ENCODE peak calls at places on chromosomes 6 and 20, in four cellular contexts. G is K562, K is A549, W is HCT116. H is an unnamed sample.

GRCh38 chr6:27138837-27139752 is 108.4 kb upstream of the PRSS16 start:
- DNase-seq in G (peak), K (no peak), W (no peak), H (peak)

GRCh38 chr6:122726649-122727048 is 52.9 kb upstream of the FABP7 start:
- DNase-seq in G (no peak), K (no peak), W (no peak), H (peak)

GRCh38 chr20:38307371-38308046 is 3.6 kb downstream of the BPI start:
- DNase-seq in G (no peak), K (no peak), W (no peak), H (peak)

GRCh38 chr6:61682562-61682961 is 603.5 kb downstream of the KHDRBS2 start:
- DNase-seq in G (no peak), K (no peak), W (no peak), H (no peak)

GRCh38 chr20:58715709-58716475 is 23.3 kb downstream of the NPEPL1 start:
- DNase-seq in G (no peak), K (no peak), W (no peak), H (no peak)

GRCh38 chr6:40623931-40624330 is 36.8 kb upstream of the LRFN2 start:
- DNase-seq in G (no peak), K (no peak), W (no peak), H (no peak)

GRCh38 chr6:149717588-149718458 is at the start of gene LATS1:
- DNase-seq in G (peak), K (peak), W (peak), H (peak)

GRCh38 chr20:61891476-61891875 is 174.2 kb downstream of the TAF4 start:
- DNase-seq in G (no peak), K (no peak), W (no peak), H (no peak)

GRCh38 chr6:155276638-155277037 is 12.8 kb downstream of the CLDN20 start:
- DNase-seq in G (no peak), K (no peak), W (no peak), H (no peak)

GRCh38 chr20:16714765-16715164 is 15.1 kb upstream of the SNRPB2 start:
- DNase-seq in G (no peak), K (no peak), W (no peak), H (no peak)

GRCh38 chr6:14889698-14890593 is 355.9 kb upstream of the JARID2 start:
- DNase-seq in G (no peak), K (no peak), W (no peak), H (no peak)

GRCh38 chr6:65937982-65938381 is 231.0 kb upstream of the EYS start:
- DNase-seq in G (no peak), K (no peak), W (no peak), H (no peak)

GRCh38 chr6:8059129-8059528 is 5.1 kb downstream of the BLOC1S5 start:
- DNase-seq in G (no peak), K (no peak), W (no peak), H (no peak)

GRCh38 chr6:128659878-128660622 is 139.7 kb upstream of the PTPRK start:
- DNase-seq in G (no peak), K (no peak), W (no peak), H (no peak)

GRCh38 chr6:106257195-106257594 is 68.4 kb downstream of the ATG5 start:
- DNase-seq in G (no peak), K (no peak), W (no peak), H (no peak)

GRCh38 chr20:25543068-25543467 is 42.3 kb downstream of the NINL start:
- DNase-seq in G (no peak), K (no peak), W (no peak), H (no peak)

GRCh38 chr6:149961728-149962425 is 1.9 kb upstream of the ULBP1 start:
- DNase-seq in G (no peak), K (peak), W (peak), H (no peak)

GRCh38 chr6:83431545-83432165 is 804 bp upstream of the ME1 start:
- DNase-seq in G (no peak), K (no peak), W (peak), H (no peak)

GRCh38 chr6:155311583-155311982 is 2.7 kb downstream of the TFB1M start:
- DNase-seq in G (no peak), K (no peak), W (no peak), H (no peak)

DNA sequence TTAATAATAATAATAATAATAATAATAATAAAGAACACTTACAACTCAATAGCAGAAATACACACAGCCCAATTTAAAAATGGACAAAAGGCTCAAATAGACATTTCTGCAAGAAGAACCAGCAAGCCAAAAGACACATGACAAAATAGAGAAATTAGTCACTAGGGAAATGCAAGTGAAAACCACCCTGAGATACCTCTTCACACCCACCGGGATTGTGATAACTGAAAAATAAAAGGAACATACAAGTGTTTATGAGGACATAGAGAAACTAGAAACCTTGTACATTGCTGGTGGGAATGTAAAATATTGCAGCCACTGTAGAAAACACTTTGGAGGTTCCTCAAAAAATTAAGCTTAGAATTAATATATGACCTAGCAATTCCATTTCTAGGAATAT is 59.2 kb downstream of the ZDHHC14 start:
- DNase-seq in G (no peak), K (no peak), W (no peak), H (no peak)
- TF ChIP-seq REST in G (no peak), K (no peak), W (no peak), H (no peak)

DNA sequence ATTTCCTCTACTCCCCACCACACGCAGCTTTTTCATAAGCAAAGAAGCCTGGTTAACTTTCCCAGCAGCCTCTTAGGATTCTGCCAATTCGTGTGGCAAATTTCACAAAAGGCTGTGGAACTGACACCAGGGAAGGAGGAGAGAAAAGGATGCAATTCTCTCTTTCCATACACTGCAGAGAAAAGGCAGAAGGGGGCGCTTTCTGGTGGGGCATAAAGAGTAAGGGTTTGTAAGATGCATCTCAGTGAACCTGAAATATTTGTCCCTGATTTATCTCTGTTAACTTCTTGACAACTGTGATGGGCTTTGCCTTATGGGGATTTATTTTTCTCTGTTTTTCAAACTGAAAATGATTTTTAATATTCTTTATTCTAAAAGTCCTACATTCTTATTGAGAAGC is 45.5 kb upstream of the GLP1R start:
- DNase-seq in G (peak), K (no peak), W (no peak), H (no peak)
- TF ChIP-seq CTCF in G (peak), K (no peak), W (peak), H (no peak)

DNA sequence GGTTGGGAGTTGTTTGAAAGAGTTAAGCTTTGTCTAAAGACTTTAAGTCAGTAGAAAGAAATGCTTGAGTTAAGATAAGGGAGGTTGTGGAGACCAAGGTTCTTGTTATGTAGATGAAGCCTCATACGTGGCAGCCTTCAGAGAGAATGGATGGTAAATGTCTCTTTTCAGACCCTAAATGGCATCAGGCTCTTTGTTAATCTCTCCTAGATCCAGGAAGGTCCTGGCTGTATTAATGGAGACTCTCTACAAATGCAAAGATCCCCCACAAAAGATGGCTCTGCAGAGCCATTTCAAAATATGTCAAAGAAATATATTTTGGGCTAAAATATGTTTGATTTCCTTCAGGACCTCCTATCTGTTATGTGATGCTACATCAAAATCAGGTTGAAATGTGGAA is 161.6 kb downstream of the ADAT2 start:
- DNase-seq in G (no peak), K (no peak), W (no peak), H (no peak)
- H3K4me3 ChIP-seq in G (no peak), K (no peak), W (no peak), H (no peak)

GRCh38 chr6:144373195-144373594 is 88.1 kb downstream of the UTRN start:
- DNase-seq in G (no peak), K (no peak), W (no peak), H (no peak)
- TF ChIP-seq REST in G (no peak), K (no peak), W (no peak), H (no peak)

DNA sequence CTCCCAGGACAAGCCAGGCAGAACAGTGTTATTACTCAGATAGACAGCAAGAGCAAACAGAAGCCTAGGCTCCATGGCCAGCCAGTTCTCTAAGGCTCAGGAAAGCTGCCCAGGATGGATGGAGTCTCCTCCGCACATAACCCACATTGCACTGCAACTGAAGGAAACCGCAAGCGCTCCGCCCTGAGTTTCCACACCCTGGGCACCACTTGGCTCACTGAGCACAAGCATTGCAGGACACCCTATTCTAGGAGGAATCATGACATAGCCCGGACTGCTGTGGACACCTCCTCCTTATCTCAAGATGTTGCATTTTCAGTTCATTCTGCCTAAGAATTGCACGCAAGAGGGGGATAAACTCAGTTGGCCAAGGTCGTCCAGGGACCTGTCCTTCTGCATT is 42.9 kb downstream of the LINC00237 start:
- DNase-seq in G (no peak), K (no peak), W (no peak), H (no peak)
- TF ChIP-seq CTCF in G (no peak), K (no peak), W (no peak), H (no peak)

H was measured in HL-60.